ENCODE peak calls at places on chromosomes 13 and 19, in six cellular contexts. V, J, X, R, K and P are unnamed samples.

GRCh38 chr19:33872445-33873320 is 76.0 kb downstream of the KCTD15 start:
- DNase-seq in R (no peak), K (no peak), X (no peak), J (no peak), V (no peak), P (no peak)

GRCh38 chr19:48656840-48657474 is 11.0 kb upstream of the CA11 start:
- DNase-seq in J (no peak), X (no peak), R (no peak), V (no peak), K (no peak), P (peak)

GRCh38 chr13:96252903-96253302 is 163.0 kb downstream of the HS6ST3 start:
- DNase-seq in X (no peak), R (no peak), J (no peak), K (no peak), V (no peak), P (no peak)

GRCh38 chr19:46466536-46467199 is 4.7 kb downstream of the PNMA8A start:
- DNase-seq in R (no peak), V (no peak), J (no peak), X (peak), K (no peak), P (peak)

GRCh38 chr19:8397746-8398721 is 7.9 kb downstream of the RAB11B start:
- DNase-seq in R (no peak), X (no peak), V (no peak), K (no peak), J (no peak), P (no peak)

GRCh38 chr13:107450931-107451330 is 764.4 kb downstream of the LIG4 start:
- DNase-seq in R (no peak), K (no peak), J (no peak), V (peak), X (peak), P (peak)

GRCh38 chr19:45667620-45668341 is at the start of gene GIPR:
- DNase-seq in X (peak), J (no peak), V (peak), R (no peak), K (peak), P (no peak)

GRCh38 chr19:47663911-47664771 is 49.1 kb upstream of the EHD2 start:
- DNase-seq in K (no peak), V (peak), X (no peak), R (no peak), J (no peak), P (peak)

GRCh38 chr13:26037302-26037701 is 14.5 kb downstream of the SHISA2 start:
- DNase-seq in R (no peak), K (no peak), X (no peak), J (no peak), V (no peak), P (no peak)

GRCh38 chr19:50461066-50461875 is 15.0 kb upstream of the EMC10 start:
- DNase-seq in K (peak), X (no peak), V (peak), J (peak), R (no peak), P (peak)

GRCh38 chr13:81929988-81930387 is 1589.1 kb upstream of the SPRY2 start:
- DNase-seq in K (peak), J (peak), X (no peak), V (no peak), R (peak), P (peak)

GRCh38 chr19:9139609-9140158 is 513 bp upstream of the ZNF317 start:
- DNase-seq in X (no peak), V (no peak), R (no peak), J (no peak), K (no peak), P (no peak)

GRCh38 chr19:17803264-17803896 is 8.4 kb downstream of the B3GNT3 start:
- DNase-seq in J (no peak), X (no peak), R (no peak), V (no peak), K (no peak), P (no peak)

GRCh38 chr13:111975539-111976473 is 91.1 kb upstream of the SOX1 start:
- DNase-seq in R (no peak), J (no peak), V (no peak), K (no peak), X (peak), P (no peak)

GRCh38 chr19:742540-743075 is 8.3 kb upstream of the MISP start:
- DNase-seq in K (no peak), X (no peak), V (no peak), J (no peak), R (no peak), P (no peak)

GRCh38 chr19:1767464-1767933 is 14.2 kb downstream of the ONECUT3 start:
- DNase-seq in J (no peak), X (no peak), R (no peak), V (peak), K (no peak), P (no peak)

GRCh38 chr13:111153279-111153976 is 38.3 kb downstream of the ARHGEF7 start:
- DNase-seq in R (peak), V (peak), X (peak), J (peak), K (peak), P (peak)

GRCh38 chr19:35549174-35549788 is 3.9 kb downstream of the TMEM147 start:
- DNase-seq in V (peak), R (no peak), X (no peak), K (peak), J (peak), P (peak)

GRCh38 chr13:43905435-43906031 is 25.8 kb downstream of the LACC1 start:
- DNase-seq in K (peak), V (peak), R (peak), X (no peak), J (peak), P (peak)

GRCh38 chr13:96003304-96003703 is 49.9 kb downstream of the UGGT2 start:
- DNase-seq in R (no peak), X (no peak), K (no peak), V (no peak), J (no peak), P (no peak)

GRCh38 chr19:47445937-47446402 is 25.7 kb downstream of the SLC8A2 start:
- DNase-seq in J (peak), X (peak), K (peak), R (no peak), V (no peak), P (no peak)

GRCh38 chr13:42600943-42601342 is 27.0 kb downstream of the TNFSF11 start:
- DNase-seq in K (no peak), R (no peak), V (no peak), J (no peak), X (no peak), P (no peak)

GRCh38 chr13:71979616-71980015 is 112.6 kb upstream of the DACH1 start:
- DNase-seq in V (no peak), X (no peak), R (peak), J (peak), K (no peak), P (no peak)